ENCODE peak calls at places on chromosomes 16 and 17, in four cellular contexts. F, S, H and V are unnamed samples.

GRCh38 chr17:10757067-10757466 is 27.2 kb upstream of the TMEM220 start:
- DNase-seq in F (no peak), S (no peak), H (no peak), V (no peak)

GRCh38 chr17:16492613-16493290 is 759 bp upstream of the LRRC75A start:
- DNase-seq in F (no peak), S (no peak), H (no peak), V (no peak)

GRCh38 chr16:76235426-76235825 is 41.8 kb upstream of the CNTNAP4 start:
- DNase-seq in F (no peak), S (no peak), H (no peak), V (no peak)

GRCh38 chr17:45265823-45266222 is 3.9 kb upstream of the SPATA32 start:
- DNase-seq in F (peak; percentile 37), S (no peak), H (no peak), V (no peak)

GRCh38 chr17:13306310-13306962 is 288.6 kb upstream of the ELAC2 start:
- DNase-seq in F (peak; percentile 33), S (no peak), H (peak; percentile 41), V (peak; percentile 13)

GRCh38 chr17:70099267-70099666 is 24.2 kb downstream of the KCNJ16 start:
- DNase-seq in F (no peak), S (no peak), H (no peak), V (no peak)

GRCh38 chr16:89369266-89369895 is 121.0 kb downstream of the ANKRD11 start:
- DNase-seq in F (no peak), S (no peak), H (no peak), V (no peak)

GRCh38 chr16:48860341-48860740 is 250.4 kb upstream of the N4BP1 start:
- DNase-seq in F (no peak), S (no peak), H (no peak), V (no peak)

GRCh38 chr16:53913920-53914319 is 210.0 kb downstream of the FTO start:
- DNase-seq in F (no peak), S (no peak), H (no peak), V (no peak)

GRCh38 chr16:87757841-87758426 is 7.9 kb downstream of the KLHDC4 start:
- DNase-seq in F (peak; percentile 18), S (no peak), H (no peak), V (peak; percentile 80)

GRCh38 chr17:30921544-30922196 is at the start of gene ADAP2:
- DNase-seq in F (no peak), S (no peak), H (no peak), V (peak; percentile 67)

GRCh38 chr17:63571632-63572310 is 21.5 kb downstream of the DCAF7 start:
- DNase-seq in F (peak; percentile 37), S (no peak), H (no peak), V (peak; percentile 62)

GRCh38 chr16:83925095-83925905 is 26.4 kb downstream of the MLYCD start:
- DNase-seq in F (no peak), S (no peak), H (no peak), V (no peak)

GRCh38 chr17:35801583-35802224 is 6.3 kb upstream of the MMP28 start:
- DNase-seq in F (no peak), S (no peak), H (no peak), V (no peak)

GRCh38 chr16:84498859-84499620 is 5.4 kb downstream of the MEAK7 start:
- DNase-seq in F (no peak), S (no peak), H (no peak), V (no peak)

GRCh38 chr16:50497592-50497991 is 50.6 kb upstream of the NKD1 start:
- DNase-seq in F (no peak), S (no peak), H (no peak), V (peak; percentile 46)